ENCODE peak calls at places on chromosomes 2 and 18, in nine cellular contexts. X is fibroblast of lung; Y is H9; O is CD8-positive, alpha-beta T cell; S is pancreas; W is right cardiac atrium; C is spleen; H is HCT116; A is HAP-1. L is an unnamed sample. For H3K4me1, the result is how much of the 10 kb centered on the place peaks cover.

GRCh38 chr2:68734688-68735525 is at the start of gene ARHGAP25:
- DNase-seq in O (peak), C (no peak), W (no peak), Y (no peak), X (no peak), H (no peak), A (no peak), S (no peak), L (no peak)

GRCh38 chr2:78431241-78431640 is 594.3 kb upstream of the REG3G start:
- DNase-seq in Y (no peak), H (no peak), A (no peak), W (no peak), S (no peak), X (no peak), C (no peak), O (no peak), L (no peak)

GRCh38 chr18:55988537-55988936 is 400.5 kb upstream of the TCF4 start:
- DNase-seq in Y (no peak), A (no peak), X (peak), S (no peak), C (no peak), W (no peak), O (no peak), H (no peak), L (no peak)

GRCh38 chr2:189018636-189019035 is 44.5 kb downstream of the COL3A1 start:
- DNase-seq in Y (no peak), X (peak), A (no peak), S (no peak), H (no peak), W (no peak), O (no peak), C (no peak), L (no peak)

GRCh38 chr2:169173876-169174275 is 104.5 kb downstream of the DHRS9 start:
- DNase-seq in A (no peak), W (peak), H (no peak), X (no peak), Y (no peak), C (no peak), S (no peak), O (no peak), L (no peak)

GRCh38 chr18:22703883-22704626 is 229.1 kb upstream of the RBBP8 start:
- DNase-seq in W (no peak), A (peak), H (peak), C (no peak), O (peak), Y (no peak), S (peak), X (peak), L (no peak)

GRCh38 chr2:74206180-74206688 is 7.8 kb downstream of the MTHFD2 start:
- DNase-seq in A (no peak), C (peak), H (no peak), O (peak), X (peak), W (no peak), Y (no peak), S (no peak), L (no peak)

GRCh38 chr2:160515120-160515519 is 21.5 kb upstream of the RBMS1 start:
- DNase-seq in H (no peak), O (no peak), A (no peak), C (no peak), X (no peak), Y (no peak), W (no peak), S (no peak), L (no peak)

GRCh38 chr2:86216577-86217555 is 17.6 kb downstream of the MRPL35 start:
- DNase-seq in X (no peak), C (no peak), S (no peak), W (no peak), H (no peak), O (no peak), A (no peak), Y (no peak), L (no peak)

GRCh38 chr2:240467659-240468299 is 32.3 kb downstream of the GPC1 start:
- DNase-seq in W (peak), X (no peak), H (no peak), A (peak), C (peak), O (peak), S (peak), Y (peak), L (no peak)

GRCh38 chr2:113069676-113070605 is 2.2 kb downstream of the IL1F10 start:
- DNase-seq in A (no peak), W (no peak), O (no peak), S (no peak), Y (no peak), H (no peak), C (no peak), X (no peak), L (no peak)

GRCh38 chr2:150545931-150546330 is 58.5 kb upstream of the RND3 start:
- DNase-seq in Y (no peak), W (no peak), X (no peak), A (no peak), H (no peak), O (no peak), C (no peak), S (no peak), L (no peak)

GRCh38 chr18:51153659-51154371 is 43.7 kb downstream of the MEX3C start:
- DNase-seq in S (no peak), W (no peak), C (peak), Y (no peak), A (no peak), H (no peak), X (no peak), O (peak), L (peak)

GRCh38 chr2:88590998-88591613 is 36.2 kb downstream of the EIF2AK3 start:
- DNase-seq in X (peak), O (peak), W (no peak), Y (peak), H (peak), S (peak), C (no peak), A (peak), L (no peak)

GRCh38 chr2:190493095-190493494 is 41.4 kb downstream of the NEMP2 start:
- DNase-seq in H (no peak), O (no peak), W (no peak), A (no peak), Y (no peak), C (no peak), X (no peak), S (no peak), L (no peak)

GRCh38 chr2:203330434-203330833 is 2.2 kb downstream of the ABI2 start:
- DNase-seq in W (no peak), O (no peak), X (peak), S (no peak), A (no peak), H (no peak), Y (no peak), C (no peak), L (no peak)

GRCh38 chr2:164967781-164968228 is 12.5 kb upstream of the SLC38A11 start:
- DNase-seq in O (no peak), C (no peak), A (peak), H (no peak), S (no peak), W (no peak), X (peak), Y (no peak), L (no peak)

GRCh38 chr2:205435970-205436369 is 246.3 kb upstream of the NRP2 start:
- DNase-seq in S (no peak), X (no peak), C (no peak), A (no peak), H (no peak), Y (no peak), O (no peak), W (no peak), L (no peak)

GRCh38 chr2:180004731-180005130 is 2.4 kb downstream of the CWC22 start:
- DNase-seq in Y (no peak), C (no peak), X (no peak), H (no peak), S (no peak), A (no peak), O (no peak), W (no peak), L (no peak)

GRCh38 chr18:58034370-58034769 is 9.7 kb upstream of the NEDD4L start:
- DNase-seq in A (no peak), C (no peak), S (no peak), Y (no peak), X (no peak), H (no peak), W (no peak), O (no peak), L (no peak)

GRCh38 chr2:185279999-185280398 is 458.6 kb upstream of the FSIP2 start:
- DNase-seq in A (no peak), O (no peak), C (no peak), W (no peak), X (peak), Y (no peak), H (no peak), S (no peak), L (no peak)

GRCh38 chr18:12313530-12314245 is 5.6 kb downstream of the TUBB6 start:
- DNase-seq in A (no peak), X (no peak), Y (no peak), C (no peak), S (no peak), H (no peak), O (no peak), W (no peak), L (no peak)
- H3K4me1 ChIP-seq in A (under half), X (under half), Y (under half), C (under half), S (under half), H (under half), O (under half), W (under half), L (under half)

DNA sequence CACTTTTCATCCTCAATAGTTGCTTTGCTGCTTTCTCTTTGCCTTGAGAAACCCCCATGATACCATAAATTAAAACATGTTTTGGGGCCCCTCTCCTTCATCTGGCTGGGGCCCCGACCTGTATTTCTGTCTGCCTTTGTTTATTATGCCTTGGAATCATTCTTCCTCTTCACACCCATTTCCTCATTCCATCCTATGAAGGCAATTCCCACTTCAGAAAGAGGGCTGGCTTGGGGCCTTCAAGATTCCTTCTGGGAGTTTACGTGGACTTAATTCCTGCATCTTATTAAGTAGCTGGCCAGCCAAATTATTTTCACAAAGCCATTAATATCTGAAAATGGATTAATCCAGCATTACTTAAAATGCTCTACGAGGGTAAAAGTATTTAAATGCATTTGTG is 6.8 kb upstream of the LRRTM1 start:
- DNase-seq in X (no peak), W (no peak), H (no peak), S (no peak), A (no peak), C (no peak), Y (no peak), O (no peak), L (no peak)
- H3K4me1 ChIP-seq in X (under half), W (under half), H (under half), S (under half), A (under half), C (under half), Y (under half), O (under half), L (under half)

GRCh38 chr2:20611844-20612356 is 39.0 kb downstream of the HS1BP3 start:
- DNase-seq in A (no peak), C (no peak), W (no peak), S (no peak), H (no peak), Y (no peak), X (no peak), O (no peak), L (no peak)
- H3K4me1 ChIP-seq in A (under half), C (half or more), W (half or more), S (under half), H (under half), Y (under half), X (under half), O (under half), L (under half)

DNA sequence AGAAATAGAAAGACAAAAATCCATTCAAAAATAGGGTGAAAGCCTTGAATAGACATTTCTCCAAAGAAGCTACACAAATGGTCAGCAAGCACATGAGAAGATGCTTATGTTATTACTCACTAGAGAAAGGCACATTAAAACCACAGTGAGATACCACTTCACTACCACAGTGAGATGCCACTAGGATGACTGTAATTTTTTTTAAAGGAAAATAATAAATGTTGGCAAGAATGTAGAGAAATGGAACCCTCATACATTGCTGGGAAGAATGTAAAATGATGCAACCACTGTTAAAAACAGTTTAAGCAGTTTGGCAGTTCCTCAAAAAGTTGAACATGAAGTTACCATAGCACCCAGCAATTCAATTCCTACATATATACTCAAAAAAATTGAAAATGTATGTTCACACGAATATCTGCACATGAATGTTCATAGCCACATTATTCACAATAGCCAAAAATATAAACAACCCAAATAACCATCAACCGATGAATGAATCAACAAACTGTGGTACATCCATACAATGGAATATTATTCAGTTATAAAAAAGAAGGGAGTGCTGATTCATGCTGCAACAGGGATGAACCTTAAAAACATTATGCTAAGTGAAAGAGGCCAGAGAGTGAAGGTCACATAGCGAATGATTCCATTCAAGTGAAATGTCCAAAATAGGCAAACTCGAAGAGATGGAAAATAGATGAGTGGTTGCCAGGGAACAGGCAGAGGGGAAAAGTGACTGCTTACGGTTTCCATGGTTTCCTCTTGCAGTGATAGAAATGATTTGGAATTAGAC is 156.3 kb upstream of the NDUFV2 start:
- DNase-seq in C (no peak), O (no peak), Y (no peak), X (peak), A (no peak), H (no peak), W (no peak), S (no peak), L (no peak)
- H3K4me1 ChIP-seq in C (under half), O (under half), Y (under half), X (under half), A (under half), H (under half), W (under half), S (under half), L (under half)

DNA sequence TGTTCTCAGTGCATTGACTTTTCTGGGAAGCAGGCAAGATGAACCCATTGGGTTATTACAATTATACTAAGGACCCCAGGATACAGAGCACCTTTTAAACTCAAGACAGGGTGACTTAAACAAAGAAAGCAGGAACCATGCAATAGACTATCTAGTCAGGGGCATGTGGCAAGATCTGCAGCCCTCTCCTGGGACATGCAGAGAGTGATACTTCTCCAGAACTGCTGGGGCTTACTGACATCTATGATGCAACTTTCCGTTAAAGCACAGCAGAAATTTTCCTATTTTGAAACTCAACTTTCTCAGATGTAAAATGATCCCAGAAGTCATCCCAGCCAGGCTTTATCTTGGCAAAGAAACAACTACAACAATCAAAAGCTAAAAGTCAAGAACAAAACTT is 162.2 kb upstream of the HNMT start:
- DNase-seq in X (no peak), C (no peak), W (no peak), S (no peak), O (no peak), Y (no peak), H (no peak), A (no peak), L (no peak)
- H3K4me1 ChIP-seq in X (under half), C (under half), W (under half), S (under half), O (under half), Y (under half), H (under half), A (under half), L (under half)